ENCODE peak calls at places on chromosomes 5 and 9, in six cellular contexts. N is Daoy, M is AG04450, I is globus pallidus, V is psoas muscle, W is osteocyte. U is an unnamed sample.

GRCh38 chr9:131668439-131669233 is 71.2 kb downstream of the RAPGEF1 start:
- DNase-seq in N (peak), M (no peak), I (no peak), V (no peak), W (no peak), U (no peak)

GRCh38 chr5:95631991-95632675 is 12.2 kb downstream of the GPR150 start:
- DNase-seq in N (peak), M (no peak), I (no peak), V (no peak), W (no peak), U (no peak)

GRCh38 chr5:158751961-158752655 is 347.6 kb downstream of the EBF1 start:
- DNase-seq in N (no peak), M (no peak), I (no peak), V (no peak), W (no peak), U (no peak)

GRCh38 chr5:51468196-51468595 is 84.9 kb downstream of the ISL1 start:
- DNase-seq in N (no peak), M (no peak), I (no peak), V (no peak), W (no peak), U (no peak)

GRCh38 chr9:105194234-105194633 is 50.2 kb upstream of the SLC44A1 start:
- DNase-seq in N (no peak), M (no peak), I (no peak), V (no peak), W (no peak), U (no peak)

GRCh38 chr5:89342106-89342876 is 459.3 kb upstream of the MEF2C start:
- DNase-seq in N (peak), M (peak), I (no peak), V (no peak), W (no peak), U (no peak)

GRCh38 chr5:31380049-31380448 is 151.8 kb downstream of the DROSHA start:
- DNase-seq in N (no peak), M (no peak), I (no peak), V (no peak), W (no peak), U (no peak)

GRCh38 chr5:106152569-106152968 is 1518.2 kb downstream of the EFNA5 start:
- DNase-seq in N (no peak), M (no peak), I (no peak), V (no peak), W (no peak), U (no peak)

GRCh38 chr5:150078802-150079654 is 7.3 kb downstream of the CSF1R start:
- DNase-seq in N (no peak), M (no peak), I (no peak), V (peak), W (peak), U (peak)

GRCh38 chr9:34575775-34576592 is 13.5 kb downstream of the CNTFR start:
- DNase-seq in N (no peak), M (no peak), I (no peak), V (no peak), W (no peak), U (no peak)

GRCh38 chr5:59222687-59223511 is 640.0 kb downstream of the RAB3C start:
- DNase-seq in N (peak), M (no peak), I (no peak), V (no peak), W (no peak), U (no peak)

GRCh38 chr5:56737002-56737621 is 78.2 kb upstream of the MAP3K1 start:
- DNase-seq in N (no peak), M (no peak), I (no peak), V (no peak), W (no peak), U (no peak)

GRCh38 chr9:33443047-33443446 is 4.3 kb downstream of the AQP3 start:
- DNase-seq in N (no peak), M (no peak), I (no peak), V (no peak), W (no peak), U (no peak)

GRCh38 chr5:68964679-68965078 is 129.1 kb upstream of the SLC30A5 start:
- DNase-seq in N (no peak), M (no peak), I (no peak), V (no peak), W (no peak), U (no peak)

GRCh38 chr5:13745508-13745907 is 199.0 kb downstream of the DNAH5 start:
- DNase-seq in N (peak), M (peak), I (no peak), V (no peak), W (no peak), U (no peak)

GRCh38 chr5:175542232-175542965 is 64.0 kb downstream of the SFXN1 start:
- DNase-seq in N (peak), M (no peak), I (no peak), V (no peak), W (no peak), U (no peak)

GRCh38 chr5:6753851-6754250 is 40.6 kb downstream of the TENT4A start:
- DNase-seq in N (no peak), M (no peak), I (no peak), V (peak), W (no peak), U (no peak)

GRCh38 chr9:114696814-114697544 is 15.0 kb upstream of the TEX48 start:
- DNase-seq in N (peak), M (no peak), I (no peak), V (no peak), W (no peak), U (no peak)

GRCh38 chr9:37302277-37302676 is 120.2 kb upstream of the GRHPR start:
- DNase-seq in N (no peak), M (no peak), I (no peak), V (no peak), W (no peak), U (no peak)

GRCh38 chr5:88092358-88092757 is 176.3 kb downstream of the TMEM161B start:
- DNase-seq in N (no peak), M (no peak), I (peak), V (no peak), W (no peak), U (no peak)

GRCh38 chr5:172380992-172381643 is 73.2 kb downstream of the SH3PXD2B start:
- DNase-seq in N (no peak), M (peak), I (peak), V (peak), W (no peak), U (no peak)

GRCh38 chr5:73757421-73757820 is 131.4 kb downstream of the ARHGEF28 start:
- DNase-seq in N (no peak), M (no peak), I (no peak), V (no peak), W (no peak), U (no peak)

GRCh38 chr5:32565143-32565542 is 20.2 kb upstream of the SUB1 start:
- DNase-seq in N (no peak), M (no peak), I (no peak), V (no peak), W (no peak), U (no peak)

GRCh38 chr9:127805620-127806019 is 2.9 kb downstream of the FPGS start:
- DNase-seq in N (peak), M (no peak), I (no peak), V (no peak), W (no peak), U (no peak)

GRCh38 chr5:173247504-173247903 is 12.5 kb upstream of the NKX2-5 start:
- DNase-seq in N (no peak), M (no peak), I (no peak), V (no peak), W (no peak), U (no peak)

U was measured in type B pancreatic cell.